ENCODE peak calls at places on chromosomes 5 and 9, in four cellular contexts. T is WTC11, K is K562, E is HepG2. Q is an unnamed sample.

GRCh38 chr9:124140941-124141568 is 116.7 kb upstream of the NEK6 start:
- DNase-seq in E (no peak), T (no peak), K (no peak), Q (no peak)

GRCh38 chr5:178784391-178784790 is 53.9 kb upstream of the ZNF354A start:
- DNase-seq in K (no peak), T (no peak), E (no peak), Q (no peak)

GRCh38 chr5:148697821-148698196 is 43.5 kb upstream of the HTR4 start:
- DNase-seq in E (no peak), K (no peak), T (no peak), Q (no peak)

GRCh38 chr5:172550996-172551395 is 90.1 kb upstream of the NEURL1B start:
- DNase-seq in T (no peak), E (no peak), K (no peak), Q (no peak)

GRCh38 chr9:136201609-136202448 is 3.1 kb downstream of the LHX3 start:
- DNase-seq in E (no peak), T (peak), K (peak), Q (peak)

GRCh38 chr9:87708989-87709706 is 16.8 kb upstream of the CTSL start:
- DNase-seq in T (no peak), K (no peak), E (no peak), Q (no peak)

GRCh38 chr9:132411091-132411508 is 1.1 kb downstream of the CFAP77 start:
- DNase-seq in E (peak), T (peak), K (peak), Q (peak)

GRCh38 chr5:54924487-54924886 is 60.9 kb downstream of the ESM1 start:
- DNase-seq in K (no peak), T (no peak), E (no peak), Q (no peak)

GRCh38 chr5:141681695-141682641 is at the start of gene ARAP3:
- DNase-seq in K (peak), E (peak), T (peak), Q (peak)

GRCh38 chr5:137071941-137072340 is 427.2 kb downstream of the SPOCK1 start:
- DNase-seq in T (no peak), K (no peak), E (no peak), Q (no peak)

GRCh38 chr5:137272831-137273230 is 226.3 kb downstream of the SPOCK1 start:
- DNase-seq in E (no peak), T (no peak), K (no peak), Q (no peak)

GRCh38 chr9:88749420-88749819 is 214.4 kb downstream of the NXNL2 start:
- DNase-seq in E (no peak), T (no peak), K (no peak), Q (no peak)

GRCh38 chr9:16708638-16709435 is 161.6 kb downstream of the BNC2 start:
- DNase-seq in E (no peak), K (no peak), T (peak), Q (no peak)

GRCh38 chr5:176450077-176450476 is 1.9 kb downstream of the FAF2 start:
- DNase-seq in E (no peak), K (no peak), T (no peak), Q (no peak)

GRCh38 chr9:92735907-92736600 is 28.6 kb downstream of the BICD2 start:
- DNase-seq in K (no peak), E (no peak), T (no peak), Q (no peak)

GRCh38 chr5:107985144-107985543 is 314.4 kb upstream of the EFNA5 start:
- DNase-seq in T (no peak), E (no peak), K (no peak), Q (no peak)

GRCh38 chr5:36607114-36607561 is 732 bp downstream of the SLC1A3 start:
- DNase-seq in T (no peak), E (no peak), K (no peak), Q (peak)

GRCh38 chr9:92635760-92636159 is 34.2 kb downstream of the IPPK start:
- DNase-seq in T (no peak), K (no peak), E (no peak), Q (no peak)

GRCh38 chr5:34412769-34413168 is 243.4 kb upstream of the RAI14 start:
- DNase-seq in T (no peak), K (no peak), E (no peak), Q (no peak)

GRCh38 chr5:83900307-83900706 is 179.7 kb upstream of the HAPLN1 start:
- DNase-seq in E (no peak), T (peak), K (no peak), Q (no peak)

GRCh38 chr5:6758706-6759105 is 45.5 kb downstream of the TENT4A start:
- DNase-seq in E (no peak), T (no peak), K (no peak), Q (no peak)

DNA sequence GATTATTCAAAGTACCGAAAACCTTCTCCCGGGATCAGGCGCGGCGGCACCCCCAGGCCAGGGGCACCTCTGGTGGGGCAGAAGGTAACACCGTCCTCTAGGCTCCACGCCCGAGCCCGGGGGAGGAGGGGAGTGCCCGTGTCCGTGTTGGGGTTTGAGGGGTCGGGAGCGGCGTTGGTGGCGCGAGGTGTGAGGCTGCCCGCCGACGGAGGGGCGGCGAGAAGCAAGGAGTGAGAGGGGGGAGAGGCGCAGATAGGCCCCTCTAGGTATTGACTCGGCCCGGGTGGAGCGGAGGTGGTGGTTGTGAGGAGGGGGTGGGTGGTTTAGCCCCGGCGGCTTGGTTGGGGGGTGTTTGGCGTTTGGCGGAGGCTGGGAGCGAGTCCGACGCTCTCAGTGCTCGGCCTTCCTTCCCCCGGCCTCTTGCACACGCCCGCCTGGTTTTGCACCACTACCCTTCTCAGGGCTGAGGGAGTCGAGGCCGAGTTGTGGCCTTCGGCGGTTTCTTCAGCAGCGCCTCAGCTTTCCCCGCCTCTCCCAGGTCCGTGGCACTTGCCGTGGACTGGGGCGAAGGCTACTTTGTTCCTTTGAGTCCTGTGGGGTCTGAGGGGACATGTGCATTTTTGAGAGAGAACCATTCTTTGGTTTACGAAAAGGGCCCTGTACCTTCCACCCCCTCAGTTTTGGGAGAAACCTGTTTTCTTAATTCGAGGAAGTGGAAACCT is 430 bp downstream of the GPBP1 start:
- DNase-seq in K (peak), T (no peak), E (no peak), Q (no peak)
- TF ChIP-seq ELF4 in K (no peak), T (no peak), E (peak), Q (no peak)

GRCh38 chr5:120682851-120683250 is 218.8 kb downstream of the PRR16 start:
- DNase-seq in K (no peak), E (no peak), T (no peak), Q (no peak)

GRCh38 chr5:120690621-120691407 is 226.7 kb downstream of the PRR16 start:
- DNase-seq in K (no peak), T (no peak), E (no peak), Q (no peak)

GRCh38 chr5:120684213-120684612 is 220.1 kb downstream of the PRR16 start:
- DNase-seq in T (no peak), E (no peak), K (no peak), Q (no peak)

GRCh38 chr5:120683580-120683979 is 219.5 kb downstream of the PRR16 start:
- DNase-seq in T (no peak), K (no peak), E (no peak), Q (no peak)

GRCh38 chr5:120684749-120685415 is 220.8 kb downstream of the PRR16 start:
- DNase-seq in T (peak), E (no peak), K (no peak), Q (peak)
- TF ChIP-seq ELF4 in T (no peak), E (no peak), K (no peak), Q (no peak)

DNA sequence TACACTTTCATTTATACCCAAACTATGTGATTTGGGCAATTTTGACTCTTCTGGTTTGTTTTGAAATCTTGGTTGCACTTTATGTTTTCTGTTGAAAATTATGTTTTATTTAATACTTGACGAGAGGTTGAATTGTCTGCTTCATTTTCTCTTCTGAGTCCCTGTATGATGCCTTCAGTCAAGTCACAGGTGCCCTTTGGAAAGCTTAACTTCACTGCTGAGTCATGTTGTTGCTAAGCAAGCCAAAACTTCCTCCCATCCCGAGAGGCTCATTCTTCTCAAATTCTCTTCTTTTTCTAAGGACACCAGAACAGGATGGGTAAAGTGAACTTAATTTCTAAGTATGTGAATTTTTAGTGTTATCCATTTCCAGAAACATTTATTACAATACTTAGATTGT is 455.3 kb upstream of the PTGER4 start:
- DNase-seq in T (no peak), K (no peak), E (no peak), Q (no peak)
- TF ChIP-seq ELF4 in T (no peak), K (no peak), E (no peak), Q (no peak)

DNA sequence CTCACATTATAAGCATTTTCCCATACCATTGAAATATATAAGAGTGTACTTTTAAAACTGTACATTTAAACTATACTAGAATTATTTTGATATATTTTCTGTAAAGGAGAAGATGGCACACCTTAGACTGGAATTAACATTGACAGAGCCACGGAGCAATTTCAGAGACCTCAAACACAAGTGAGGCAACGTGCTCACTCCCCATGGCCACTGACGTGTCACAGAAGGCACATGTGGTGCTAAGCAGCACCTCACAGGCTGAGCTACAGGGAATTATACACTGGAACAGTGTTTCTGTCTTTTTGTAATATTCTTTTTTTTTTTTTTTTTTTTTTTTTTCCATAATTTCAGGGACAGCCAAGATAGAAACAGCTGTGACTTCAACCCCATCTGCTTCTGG is 66.5 kb downstream of the NUP214 start:
- DNase-seq in T (no peak), E (no peak), K (no peak), Q (no peak)
- TF ChIP-seq ELF4 in T (no peak), E (no peak), K (no peak), Q (no peak)

DNA sequence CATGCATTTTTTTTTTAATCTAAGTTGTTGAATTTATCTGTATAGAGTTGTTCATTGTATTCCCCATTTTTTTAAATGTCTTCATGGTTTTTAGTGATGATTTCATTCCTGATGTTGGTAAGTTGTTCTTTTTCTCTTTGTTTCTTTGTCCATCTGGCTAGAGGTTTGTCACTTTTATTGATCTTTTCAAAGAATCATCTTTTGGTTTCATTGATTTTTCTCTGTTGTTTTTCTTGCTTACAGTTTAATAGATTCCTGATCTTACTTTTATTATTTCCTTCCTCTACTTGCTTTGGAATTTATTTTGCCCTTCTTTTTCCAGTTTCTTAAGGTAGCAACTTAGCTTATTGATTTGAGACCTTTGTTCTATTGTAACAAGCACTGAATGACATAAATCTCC is 114.2 kb downstream of the AOPEP start:
- DNase-seq in T (no peak), E (no peak), K (no peak), Q (no peak)
- TF ChIP-seq ELF4 in T (no peak), E (no peak), K (no peak), Q (no peak)